ENCODE peak calls at places on chromosomes 5 and 9, in nine cellular contexts. C, I, H, J, U, B, V, T and R are unnamed samples.

GRCh38 chr9:18798518-18799290 is 234.3 kb downstream of the SAXO1 start:
- DNase-seq in C (no peak), I (no peak), H (no peak), J (no peak), U (no peak), B (no peak), V (no peak), T (no peak), R (no peak)

GRCh38 chr5:180792287-180792964 is 10.2 kb downstream of the MGAT1 start:
- DNase-seq in C (no peak), I (no peak), H (no peak), J (no peak), U (no peak), B (no peak), V (no peak), T (no peak), R (no peak)

GRCh38 chr5:68484307-68485068 is 268.9 kb downstream of the PIK3R1 start:
- DNase-seq in C (no peak), I (no peak), H (no peak), J (no peak), U (peak), B (no peak), V (no peak), T (no peak), R (peak)

GRCh38 chr5:76249601-76250000 is 153.5 kb upstream of the IQGAP2 start:
- DNase-seq in C (no peak), I (no peak), H (no peak), J (no peak), U (no peak), B (no peak), V (no peak), T (no peak), R (no peak)

GRCh38 chr5:59236996-59237395 is 654.1 kb downstream of the RAB3C start:
- DNase-seq in C (no peak), I (no peak), H (no peak), J (peak), U (no peak), B (no peak), V (no peak), T (no peak), R (peak)

GRCh38 chr9:134339183-134339806 is 13.0 kb downstream of the RXRA start:
- DNase-seq in C (no peak), I (no peak), H (no peak), J (no peak), U (no peak), B (no peak), V (no peak), T (no peak), R (no peak)

GRCh38 chr5:106860398-106861044 is 810.2 kb downstream of the EFNA5 start:
- DNase-seq in C (no peak), I (no peak), H (no peak), J (no peak), U (no peak), B (no peak), V (no peak), T (no peak), R (no peak)

GRCh38 chr9:76136986-76137385 is 246.5 kb downstream of the PCSK5 start:
- DNase-seq in C (no peak), I (no peak), H (no peak), J (peak), U (peak), B (no peak), V (no peak), T (no peak), R (peak)

GRCh38 chr5:174173766-174174165 is 128.3 kb downstream of the NSG2 start:
- DNase-seq in C (no peak), I (no peak), H (no peak), J (no peak), U (no peak), B (no peak), V (no peak), T (no peak), R (no peak)

GRCh38 chr5:27312291-27312690 is 273.9 kb upstream of the CDH9 start:
- DNase-seq in C (no peak), I (no peak), H (no peak), J (no peak), U (no peak), B (no peak), V (no peak), T (no peak), R (no peak)

GRCh38 chr9:14344846-14345585 is 31.1 kb upstream of the NFIB start:
- DNase-seq in C (no peak), I (no peak), H (no peak), J (no peak), U (no peak), B (no peak), V (no peak), T (no peak), R (no peak)

GRCh38 chr9:89161221-89161620 is 17.4 kb downstream of the SHC3 start:
- DNase-seq in C (no peak), I (no peak), H (no peak), J (no peak), U (no peak), B (no peak), V (no peak), T (no peak), R (no peak)

GRCh38 chr9:120412425-120412951 is 167.5 kb downstream of the CDK5RAP2 start:
- DNase-seq in C (no peak), I (no peak), H (no peak), J (no peak), U (peak), B (no peak), V (no peak), T (no peak), R (peak)

GRCh38 chr9:124390812-124391658 is 24.2 kb downstream of the PSMB7 start:
- DNase-seq in C (no peak), I (no peak), H (no peak), J (peak), U (no peak), B (no peak), V (no peak), T (no peak), R (peak)

GRCh38 chr5:181190711-181191525 is 14.1 kb downstream of the TRIM7 start:
- DNase-seq in C (no peak), I (no peak), H (no peak), J (no peak), U (no peak), B (peak), V (peak), T (peak), R (peak)

GRCh38 chr5:158286827-158287226 is 427.9 kb upstream of the CLINT1 start:
- DNase-seq in C (no peak), I (no peak), H (no peak), J (no peak), U (no peak), B (no peak), V (no peak), T (no peak), R (no peak)

GRCh38 chr9:99169982-99170761 is 51.6 kb downstream of the ALG2 start:
- DNase-seq in C (no peak), I (no peak), H (no peak), J (no peak), U (no peak), B (no peak), V (no peak), T (no peak), R (no peak)

GRCh38 chr5:39031041-39031440 is 43.2 kb downstream of the RICTOR start:
- DNase-seq in C (no peak), I (no peak), H (no peak), J (no peak), U (no peak), B (no peak), V (no peak), T (no peak), R (no peak)

GRCh38 chr5:102223542-102224444 is 72.3 kb downstream of the SLCO4C1 start:
- DNase-seq in C (peak), I (no peak), H (no peak), J (peak), U (peak), B (no peak), V (no peak), T (no peak), R (peak)

GRCh38 chr9:33170464-33171156 is 3.5 kb upstream of the B4GALT1 start:
- DNase-seq in C (no peak), I (peak), H (no peak), J (no peak), U (no peak), B (peak), V (peak), T (no peak), R (peak)

GRCh38 chr9:14205463-14205862 is 108.5 kb downstream of the NFIB start:
- DNase-seq in C (no peak), I (no peak), H (no peak), J (no peak), U (peak), B (no peak), V (no peak), T (no peak), R (peak)

GRCh38 chr9:132896906-132897305 is 18.2 kb downstream of the SPACA9 start:
- DNase-seq in C (no peak), I (no peak), H (no peak), J (no peak), U (no peak), B (no peak), V (no peak), T (no peak), R (no peak)